ENCODE peak calls at places on chromosomes 11 and 22, in nine cellular contexts. T is brain microvascular endothelial cell, S is lung, O is transverse colon, M is thyroid gland, R is GM23338, B is HL-60, H is lower leg skin, C is sigmoid colon. V is an unnamed sample.

GRCh38 chr22:31475778-31476177 is 13.9 kb downstream of the EIF4ENIF1 start:
- DNase-seq in S (no peak), H (no peak), O (no peak), T (no peak), M (no peak), B (no peak), C (no peak), R (no peak), V (no peak)

GRCh38 chr22:38214248-38215056 is 12.7 kb downstream of the MAFF start:
- DNase-seq in R (peak), C (peak), M (peak), O (peak), S (peak), H (no peak), B (peak), T (no peak), V (peak)

GRCh38 chr11:78943841-78944240 is 369.2 kb upstream of the NARS2 start:
- DNase-seq in S (no peak), R (no peak), O (no peak), M (no peak), T (no peak), B (no peak), C (no peak), H (no peak), V (no peak)

GRCh38 chr11:13462311-13462927 is 603 bp downstream of the BTBD10 start:
- DNase-seq in C (peak), S (peak), B (peak), O (peak), T (peak), R (peak), H (peak), M (peak), V (no peak)

GRCh38 chr22:19604711-19605268 is 80.6 kb upstream of the CLDN5 start:
- DNase-seq in C (no peak), T (no peak), R (no peak), O (no peak), H (no peak), M (no peak), S (no peak), B (no peak), V (no peak)

GRCh38 chr11:1557168-1557884 is 14.7 kb downstream of the DUSP8 start:
- DNase-seq in C (no peak), H (no peak), O (no peak), S (no peak), B (no peak), M (no peak), T (no peak), R (no peak), V (no peak)

GRCh38 chr11:92415246-92415645 is 190.6 kb downstream of the FAT3 start:
- DNase-seq in C (no peak), H (no peak), O (no peak), S (no peak), R (no peak), T (no peak), B (no peak), M (no peak), V (no peak)

GRCh38 chr11:35927730-35928129 is 16.1 kb upstream of the LDLRAD3 start:
- DNase-seq in M (peak), T (peak), B (peak), O (peak), R (no peak), C (peak), S (peak), H (peak), V (peak)

GRCh38 chr11:8631395-8632110 is 37.5 kb upstream of the STK33 start:
- DNase-seq in R (no peak), S (no peak), B (no peak), C (no peak), H (no peak), O (no peak), M (no peak), T (peak), V (peak)

GRCh38 chr11:87443707-87444106 is 406.0 kb downstream of the TMEM135 start:
- DNase-seq in B (no peak), R (no peak), S (no peak), C (no peak), T (no peak), M (no peak), H (no peak), O (no peak), V (no peak)

GRCh38 chr11:87445002-87445401 is 407.3 kb downstream of the TMEM135 start:
- DNase-seq in C (no peak), T (peak), R (no peak), S (no peak), O (no peak), M (no peak), H (no peak), B (no peak), V (peak)

GRCh38 chr11:87437133-87437843 is 399.6 kb downstream of the TMEM135 start:
- DNase-seq in M (no peak), S (no peak), T (no peak), H (no peak), O (no peak), R (no peak), C (no peak), B (no peak), V (no peak)

GRCh38 chr11:87437844-87438223 is 400.1 kb downstream of the TMEM135 start:
- DNase-seq in S (no peak), M (no peak), B (no peak), C (no peak), H (no peak), T (no peak), R (no peak), O (no peak), V (peak)

GRCh38 chr11:87439981-87440760 is 402.4 kb downstream of the TMEM135 start:
- DNase-seq in B (no peak), M (no peak), R (no peak), O (no peak), H (no peak), C (no peak), S (no peak), T (no peak), V (no peak)
- H3K4me3 ChIP-seq in B (no peak), M (no peak), R (no peak), O (no peak), H (no peak), C (no peak), S (no peak), T (no peak), V (no peak)

GRCh38 chr11:75467311-75467710 is 34.3 kb upstream of the KLHL35 start:
- DNase-seq in S (no peak), O (no peak), R (no peak), M (no peak), H (no peak), B (no peak), C (no peak), T (no peak), V (no peak)
- H3K4me3 ChIP-seq in S (no peak), O (no peak), R (no peak), M (no peak), H (no peak), B (no peak), C (no peak), T (no peak), V (no peak)

DNA sequence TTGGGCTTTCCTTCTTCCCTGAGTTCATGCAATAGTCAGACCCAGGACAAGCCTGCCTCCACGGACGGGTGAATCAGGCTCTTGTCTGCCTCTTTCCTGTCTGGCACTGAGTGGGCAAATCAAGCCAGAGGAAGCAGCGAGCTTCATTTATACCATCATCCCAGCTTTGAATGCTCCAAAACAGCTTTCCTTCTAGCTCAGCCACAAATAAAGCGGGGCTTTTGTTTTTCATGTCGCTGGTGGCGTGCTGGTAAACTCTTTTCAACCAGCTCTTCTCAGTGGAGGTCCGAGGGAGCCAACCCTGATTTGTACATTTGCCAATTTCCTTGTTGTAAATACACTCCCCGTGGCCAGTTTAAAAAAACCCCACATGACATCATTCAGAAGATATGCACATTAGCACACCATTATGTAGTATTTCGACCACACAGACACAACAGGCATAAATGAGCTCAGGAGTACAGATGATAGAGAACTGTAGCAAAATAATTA is 8.6 kb downstream of the C11orf91 start:
- DNase-seq in C (peak), M (peak), R (no peak), S (peak), B (no peak), T (peak), O (peak), H (peak), V (peak)
- H3K4me3 ChIP-seq in C (peak), M (no peak), R (no peak), S (no peak), B (no peak), T (peak), O (no peak), H (no peak), V (peak)

DNA sequence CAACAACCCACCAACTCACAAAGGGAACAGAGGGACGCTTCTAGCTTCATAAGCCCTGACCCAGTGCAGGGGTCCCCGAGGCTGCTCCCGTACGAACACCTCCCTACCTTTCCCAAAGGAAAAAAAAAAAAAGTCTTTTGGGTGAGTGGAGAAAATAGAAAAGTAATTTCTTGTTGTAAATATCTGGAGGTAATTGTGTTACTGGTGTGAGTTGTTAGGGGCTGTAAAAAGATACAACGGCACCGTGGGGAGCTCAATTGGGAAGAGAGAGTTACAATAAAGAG is 3.4 kb downstream of the PAX6 start:
- DNase-seq in M (no peak), T (no peak), R (no peak), H (no peak), C (no peak), S (no peak), O (no peak), B (no peak), V (no peak)
- H3K4me3 ChIP-seq in M (no peak), T (no peak), R (peak), H (no peak), C (no peak), S (no peak), O (no peak), B (no peak), V (no peak)

GRCh38 chr11:66419825-66420224 is 1.0 kb upstream of the NPAS4 start:
- DNase-seq in R (peak), B (no peak), H (no peak), C (no peak), T (no peak), M (no peak), S (no peak), O (no peak), V (no peak)
- H3K4me3 ChIP-seq in R (peak), B (no peak), H (no peak), C (no peak), T (no peak), M (no peak), S (no peak), O (no peak), V (no peak)

GRCh38 chr11:82960779-82961143 is 59.2 kb downstream of the DDIAS start:
- DNase-seq in S (no peak), C (no peak), M (peak), B (no peak), O (no peak), T (no peak), R (no peak), H (no peak), V (no peak)
- H3K4me3 ChIP-seq in S (no peak), C (no peak), M (no peak), B (no peak), O (no peak), T (no peak), R (no peak), H (no peak), V (no peak)

DNA sequence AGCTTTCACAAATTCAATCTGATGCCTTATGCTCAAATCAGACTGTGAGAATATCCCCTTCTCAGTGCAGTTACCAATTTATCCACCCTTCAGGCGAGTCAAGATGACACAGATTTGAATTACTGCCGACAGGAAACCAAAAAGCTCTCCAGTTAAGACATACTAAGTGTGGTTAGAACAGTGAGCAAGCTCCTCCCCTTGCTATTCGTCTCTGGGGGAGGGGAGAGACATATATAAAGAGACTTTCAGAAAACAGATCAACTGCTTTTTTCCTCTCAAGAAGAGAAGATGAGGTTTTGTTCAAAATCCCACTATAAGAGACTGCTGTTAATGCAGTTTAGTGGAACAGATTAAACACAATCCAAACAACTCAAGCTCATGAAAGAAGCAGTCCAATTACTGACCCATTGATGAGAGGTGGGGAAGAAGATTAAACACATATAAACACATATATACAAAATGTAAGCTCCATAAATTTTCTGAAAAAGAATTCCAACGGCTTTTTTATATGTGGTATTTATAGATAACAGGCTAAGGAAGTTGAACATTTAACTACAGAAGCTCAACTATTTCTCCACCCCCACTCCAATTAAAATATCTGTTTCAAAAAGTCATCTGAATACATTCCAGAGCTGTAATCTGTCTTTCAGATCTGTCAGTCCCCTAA is 102.7 kb downstream of the MRTFA start:
- DNase-seq in S (no peak), R (peak), M (no peak), T (peak), C (no peak), B (peak), H (no peak), O (peak), V (peak)
- H3K4me3 ChIP-seq in S (no peak), R (peak), M (no peak), T (peak), C (peak), B (no peak), H (no peak), O (peak), V (peak)

V was measured in choroid plexus epithelial cell.